ENCODE peak calls at places on chromosomes 6 and 20, in six cellular contexts. J is GM12878, L is GM12891, Y is HepG2, D is H1, U is K562. M is an unnamed sample.

GRCh38 chr6:151999194-151999593 is 191.7 kb downstream of the ESR1 start:
- DNase-seq in J (no peak), L (no peak), Y (no peak), D (no peak), U (no peak), M (no peak)

GRCh38 chr6:26202811-26203583 is 115.8 kb downstream of the HFE start:
- DNase-seq in J (no peak), L (no peak), Y (no peak), D (no peak), U (no peak), M (no peak)

GRCh38 chr6:137776786-137777185 is 90.3 kb upstream of the TNFAIP3 start:
- DNase-seq in J (no peak), L (no peak), Y (no peak), D (no peak), U (no peak), M (no peak)

GRCh38 chr6:136284909-136285308 is 4.7 kb downstream of the BCLAF1 start:
- DNase-seq in J (no peak), L (no peak), Y (no peak), D (no peak), U (peak), M (no peak)

GRCh38 chr6:36852481-36853147 is 13.4 kb upstream of the CPNE5 start:
- DNase-seq in J (no peak), L (no peak), Y (peak), D (no peak), U (no peak), M (no peak)

GRCh38 chr6:46730918-46731461 is 4.2 kb downstream of the PLA2G7 start:
- DNase-seq in J (no peak), L (no peak), Y (no peak), D (no peak), U (no peak), M (no peak)

GRCh38 chr6:54238407-54238806 is 69.8 kb upstream of the TINAG start:
- DNase-seq in J (no peak), L (no peak), Y (no peak), D (no peak), U (no peak), M (no peak)

GRCh38 chr6:6007311-6008113 is 787 bp upstream of the NRN1 start:
- DNase-seq in J (no peak), L (no peak), Y (no peak), D (peak), U (no peak), M (no peak)

GRCh38 chr6:29516108-29516507 is 28.4 kb upstream of the MAS1L start:
- DNase-seq in J (no peak), L (no peak), Y (no peak), D (no peak), U (no peak), M (no peak)

GRCh38 chr20:17568972-17569471 is 853 bp upstream of the DSTN start:
- DNase-seq in J (no peak), L (peak), Y (peak), D (peak), U (peak), M (no peak)

GRCh38 chr20:33229843-33230242 is 6.0 kb upstream of the BPIFA1 start:
- DNase-seq in J (no peak), L (no peak), Y (peak), D (no peak), U (no peak), M (no peak)

GRCh38 chr20:25865715-25866656 is 169.3 kb upstream of the ZNF337 start:
- DNase-seq in J (no peak), L (no peak), Y (peak), D (peak), U (peak), M (no peak)

GRCh38 chr6:36677753-36678487 is 594 bp upstream of the CDKN1A start:
- DNase-seq in J (no peak), L (no peak), Y (peak), D (no peak), U (no peak), M (no peak)

GRCh38 chr6:131729550-131729949 is 18.7 kb upstream of the CTAGE9 start:
- DNase-seq in J (no peak), L (no peak), Y (no peak), D (no peak), U (no peak), M (no peak)

GRCh38 chr6:81759782-81760181 is 7.3 kb upstream of the TENT5A start:
- DNase-seq in J (no peak), L (no peak), Y (no peak), D (no peak), U (no peak), M (no peak)

GRCh38 chr6:46815130-46815529 is 21.9 kb downstream of the MEP1A start:
- DNase-seq in J (no peak), L (no peak), Y (no peak), D (no peak), U (no peak), M (no peak)

GRCh38 chr20:49724637-49725606 is 11.2 kb upstream of the B4GALT5 start:
- DNase-seq in J (no peak), L (no peak), Y (peak), D (no peak), U (peak), M (no peak)

GRCh38 chr6:107082045-107082444 is 33.3 kb downstream of the BEND3 start:
- DNase-seq in J (no peak), L (no peak), Y (peak), D (no peak), U (no peak), M (no peak)

DNA sequence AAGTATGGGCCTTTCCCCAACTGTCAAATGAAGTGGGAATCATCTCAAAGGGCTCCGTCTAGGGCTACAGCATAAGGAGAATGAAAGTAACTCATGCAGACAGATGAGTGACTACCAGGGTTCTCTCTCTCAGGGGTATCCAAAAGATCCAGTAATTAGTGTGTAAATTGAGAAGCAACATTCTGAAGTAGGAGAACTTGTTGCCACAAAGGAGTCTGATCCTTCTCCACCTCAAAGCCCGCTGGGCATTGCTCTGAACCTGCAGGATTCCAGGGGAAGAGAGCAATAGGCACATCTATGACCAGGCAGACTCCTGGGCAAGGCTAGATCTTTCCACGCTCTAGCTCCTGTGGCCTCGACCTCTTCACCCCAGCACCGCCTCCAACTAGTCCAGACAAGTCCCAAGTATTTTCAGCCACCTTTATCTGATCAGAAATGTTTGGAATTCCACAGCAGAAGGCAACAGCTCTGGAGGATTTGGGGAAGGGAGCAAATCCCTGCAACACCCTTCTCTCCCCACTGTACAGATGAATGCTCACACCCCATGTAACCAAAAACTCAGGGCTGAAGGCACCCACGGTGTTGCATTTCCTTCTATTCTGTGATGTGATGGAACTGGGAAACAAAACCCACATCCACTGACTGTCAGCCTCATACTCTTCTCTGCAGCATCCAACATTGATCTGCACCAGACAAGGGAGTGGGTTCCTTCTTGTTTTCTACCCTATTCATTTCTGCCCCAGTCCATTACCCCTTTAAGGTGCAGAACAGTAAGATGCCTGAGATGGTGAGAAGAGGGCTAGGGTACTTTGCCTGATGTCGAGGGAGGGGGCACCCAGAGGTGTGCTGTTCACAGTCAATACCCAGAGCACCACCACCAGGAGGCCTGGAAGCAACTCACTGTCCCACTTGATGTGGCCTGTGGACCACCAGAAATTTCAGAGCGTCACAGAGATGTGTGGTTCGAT is 41.0 kb downstream of the COX4I2 start:
- DNase-seq in J (no peak), L (no peak), Y (peak), D (no peak), U (no peak), M (no peak)
- TF ChIP-seq TAF1 in J (no peak), L (no peak), Y (no peak), D (no peak), U (no peak), M (no peak)

GRCh38 chr20:31661625-31662371 is 24.1 kb downstream of the COX4I2 start:
- DNase-seq in J (no peak), L (peak), Y (peak), D (peak), U (peak), M (peak)
- TF ChIP-seq POLR2A in J (no peak), L (no peak), Y (peak), D (no peak), U (peak), M (peak)

GRCh38 chr6:15536201-15536955 is 126.5 kb downstream of the DTNBP1 start:
- DNase-seq in J (no peak), L (no peak), Y (no peak), D (peak), U (no peak), M (no peak)

GRCh38 chr6:15535495-15536200 is 127.2 kb downstream of the DTNBP1 start:
- DNase-seq in J (no peak), L (no peak), Y (no peak), D (peak), U (no peak), M (no peak)

GRCh38 chr6:15538106-15538505 is 124.7 kb downstream of the DTNBP1 start:
- DNase-seq in J (no peak), L (no peak), Y (no peak), D (peak), U (no peak), M (no peak)

GRCh38 chr6:15539722-15540270 is 123.0 kb downstream of the DTNBP1 start:
- DNase-seq in J (no peak), L (no peak), Y (no peak), D (no peak), U (no peak), M (no peak)

DNA sequence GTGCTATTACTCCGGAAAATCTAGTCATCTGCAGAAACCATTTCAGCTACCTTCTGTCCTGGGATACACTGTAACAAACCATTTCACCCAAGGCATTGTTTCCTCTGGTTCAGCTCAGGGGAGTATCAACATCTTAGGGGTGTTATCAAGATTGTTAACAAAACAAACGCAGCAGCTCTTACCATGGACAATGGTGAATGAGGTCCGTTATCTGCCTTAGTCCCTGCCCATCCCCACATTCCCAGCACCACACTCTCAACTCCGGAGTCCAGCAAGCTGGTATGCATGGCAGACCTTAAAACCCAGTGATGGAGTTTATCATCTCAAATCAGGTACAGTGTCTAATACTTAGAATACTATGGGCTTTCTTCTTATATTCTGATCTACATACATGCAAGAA is 124.1 kb downstream of the DTNBP1 start:
- DNase-seq in J (no peak), L (no peak), Y (no peak), D (no peak), U (no peak), M (no peak)
- TF ChIP-seq TAF1 in J (no peak), L (no peak), Y (no peak), D (no peak), U (no peak), M (no peak)

GRCh38 chr6:91653954-91654843 is 1067.3 kb upstream of the MAP3K7 start:
- DNase-seq in J (no peak), L (no peak), Y (no peak), D (no peak), U (no peak), M (no peak)

GRCh38 chr6:91660893-91661292 is 1074.0 kb upstream of the MAP3K7 start:
- DNase-seq in J (no peak), L (no peak), Y (no peak), D (no peak), U (no peak), M (no peak)

GRCh38 chr6:91664327-91664959 is 1077.6 kb upstream of the MAP3K7 start:
- DNase-seq in J (peak), L (no peak), Y (peak), D (no peak), U (no peak), M (no peak)

GRCh38 chr6:91654844-91655192 is 1067.9 kb upstream of the MAP3K7 start:
- DNase-seq in J (no peak), L (no peak), Y (no peak), D (no peak), U (no peak), M (no peak)

DNA sequence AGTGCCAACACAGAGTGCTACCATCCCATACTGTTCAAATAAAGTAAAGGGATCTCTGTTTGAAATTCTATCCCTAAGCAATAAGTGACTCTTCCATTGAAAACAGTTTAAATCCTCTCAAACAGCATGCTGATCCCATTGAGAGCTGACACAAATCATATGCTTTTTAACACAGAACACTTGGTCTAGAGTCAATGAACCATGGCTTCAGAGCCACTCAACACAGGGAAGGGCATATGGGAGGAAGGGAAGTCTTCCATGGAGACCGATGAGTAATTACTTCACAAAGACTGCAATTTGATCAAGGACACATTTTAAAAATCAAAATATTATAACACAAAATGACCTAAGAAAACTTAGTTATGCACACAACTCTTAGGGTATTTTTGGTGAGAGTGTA is 1073.0 kb upstream of the MAP3K7 start:
- DNase-seq in J (no peak), L (no peak), Y (no peak), D (no peak), U (no peak), M (no peak)
- TF ChIP-seq POLR2A in J (no peak), L (no peak), Y (no peak), D (no peak), U (no peak), M (no peak)

DNA sequence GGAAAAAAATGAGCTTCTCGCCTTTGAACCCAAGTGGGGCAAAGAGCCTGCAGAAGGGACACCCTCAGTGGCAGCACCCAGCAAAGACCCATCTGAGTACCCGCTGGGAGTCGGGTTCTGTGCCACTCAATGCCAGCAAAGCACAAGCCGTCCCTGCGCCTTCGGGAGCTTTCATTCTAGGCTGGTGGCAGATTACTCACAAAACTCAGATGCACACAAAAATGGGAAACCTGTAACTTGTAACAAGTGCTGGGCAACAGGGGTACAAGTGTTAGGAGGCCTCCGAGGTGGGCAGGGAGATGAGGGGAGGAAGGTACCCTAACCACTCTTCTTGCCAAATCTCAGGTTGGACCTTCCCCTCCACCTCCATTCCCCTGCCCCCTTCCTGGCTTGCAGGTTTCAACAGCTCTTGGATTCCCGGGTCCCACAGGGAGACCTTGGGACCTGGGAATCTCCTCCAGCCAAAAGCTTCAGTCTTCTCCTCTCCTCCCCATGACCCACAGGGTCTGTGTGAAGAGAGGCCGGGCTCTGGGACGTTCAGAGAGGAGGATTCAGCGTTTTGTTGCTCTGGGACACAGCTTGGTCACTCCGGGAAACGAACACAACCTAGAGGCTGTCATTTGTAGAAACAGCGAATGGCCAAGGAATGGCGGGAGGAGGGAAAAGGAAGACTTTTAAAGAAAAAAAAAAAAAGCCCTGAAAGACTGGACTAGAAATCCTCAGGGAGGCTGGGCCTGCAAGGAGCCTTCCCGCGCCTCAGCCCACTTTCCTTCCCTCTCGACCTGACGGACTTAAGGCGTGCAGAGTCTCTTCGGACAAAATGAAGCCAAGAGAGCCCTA is 1.2 kb upstream of the PARD6B start:
- DNase-seq in J (no peak), L (no peak), Y (peak), D (no peak), U (peak), M (no peak)
- TF ChIP-seq TAF1 in J (no peak), L (no peak), Y (no peak), D (no peak), U (no peak), M (no peak)

DNA sequence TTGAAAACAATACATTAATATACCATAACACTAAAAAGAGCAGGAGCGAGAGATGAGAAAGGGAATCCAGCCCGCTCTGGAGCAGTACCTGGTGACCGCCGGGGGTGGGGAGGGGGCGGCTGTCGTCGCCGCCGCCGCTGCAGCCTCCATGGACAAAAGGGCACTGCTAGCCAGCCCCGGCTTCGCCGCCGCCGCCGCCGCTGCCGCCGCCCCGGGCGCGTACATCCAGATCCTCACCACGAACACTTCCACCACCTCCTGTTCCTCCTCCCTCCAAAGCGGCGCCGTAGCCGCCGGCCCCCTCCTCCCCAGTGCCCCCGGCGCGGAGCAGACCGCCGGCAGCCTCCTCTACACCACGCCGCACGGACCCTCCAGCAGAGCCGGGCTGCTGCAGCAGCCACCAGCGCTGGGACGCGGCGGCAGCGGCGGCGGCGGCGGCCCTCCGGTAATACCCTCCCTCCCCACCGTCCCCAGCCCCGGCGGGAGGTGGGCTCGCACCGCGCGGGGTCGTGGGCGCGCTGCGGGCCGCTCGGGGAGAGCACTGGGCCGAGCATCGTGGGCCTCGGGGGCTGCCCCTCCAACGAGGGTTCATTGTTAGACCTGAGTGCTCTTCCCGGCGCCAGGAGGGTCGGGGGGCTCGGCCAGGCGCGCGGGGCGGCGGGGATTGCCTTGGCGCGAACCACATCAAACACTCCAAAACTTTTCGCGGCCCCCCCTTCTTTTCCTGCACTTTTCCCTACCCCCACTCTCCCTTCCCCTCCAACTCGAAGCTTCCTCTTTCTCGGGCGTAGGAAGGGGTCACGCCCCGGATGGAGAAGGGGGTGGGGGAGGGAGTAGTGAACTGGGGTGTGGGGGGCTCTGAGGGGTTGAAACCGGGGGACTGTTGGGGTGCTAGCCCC is 751 bp downstream of the E2F3 start:
- DNase-seq in J (no peak), L (no peak), Y (peak), D (peak), U (peak), M (peak)
- TF ChIP-seq POLR2A in J (peak), L (no peak), Y (peak), D (peak), U (peak), M (peak)

GRCh38 chr20:35504751-35505150 is 24.7 kb downstream of the C20orf173 start:
- DNase-seq in J (no peak), L (no peak), Y (no peak), D (no peak), U (no peak), M (no peak)

GRCh38 chr20:35503281-35503680 is 26.2 kb downstream of the C20orf173 start:
- DNase-seq in J (no peak), L (no peak), Y (no peak), D (no peak), U (no peak), M (no peak)

GRCh38 chr20:35502352-35502751 is 27.1 kb downstream of the C20orf173 start:
- DNase-seq in J (peak), L (peak), Y (no peak), D (no peak), U (no peak), M (peak)

GRCh38 chr20:35506179-35506578 is 23.3 kb downstream of the C20orf173 start:
- DNase-seq in J (no peak), L (no peak), Y (no peak), D (no peak), U (no peak), M (no peak)

GRCh38 chr20:35503841-35504460 is 25.5 kb downstream of the C20orf173 start:
- DNase-seq in J (no peak), L (no peak), Y (no peak), D (no peak), U (no peak), M (no peak)
- TF ChIP-seq TAF1 in J (no peak), L (no peak), Y (no peak), D (no peak), U (no peak), M (no peak)

M was measured in GM12892.